ENCODE peak calls at places on chromosomes 2 and 18, in six cellular contexts. B is HCT116, X is fibroblast of lung, Z is SK-N-SH, O is IMR-90, T is K562. E is an unnamed sample. For H3K36me3, the result is how much of the 10 kb centered on the place peaks cover.

GRCh38 chr2:157329524-157329923 is 3.9 kb upstream of the ERMN start:
- DNase-seq in B (no peak), X (no peak), Z (no peak), O (no peak), T (no peak), E (no peak)

GRCh38 chr2:170261566-170261965 is 83.6 kb downstream of the MYO3B start:
- DNase-seq in B (no peak), X (no peak), Z (no peak), O (no peak), T (no peak), E (no peak)

GRCh38 chr18:22167471-22168151 is 1.8 kb upstream of the GATA6 start:
- DNase-seq in B (no peak), X (peak), Z (peak), O (no peak), T (no peak), E (no peak)

GRCh38 chr2:97730245-97730644 is 16.9 kb downstream of the ZAP70 start:
- DNase-seq in B (no peak), X (peak), Z (no peak), O (peak), T (no peak), E (no peak)

GRCh38 chr2:109009920-109010610 is 21.0 kb upstream of the EDAR start:
- DNase-seq in B (no peak), X (peak), Z (no peak), O (peak), T (no peak), E (no peak)

GRCh38 chr2:212052412-212053159 is 486.0 kb downstream of the ERBB4 start:
- DNase-seq in B (no peak), X (peak), Z (no peak), O (peak), T (no peak), E (no peak)

GRCh38 chr2:20562540-20563225 is 88.2 kb downstream of the HS1BP3 start:
- DNase-seq in B (no peak), X (no peak), Z (no peak), O (no peak), T (no peak), E (no peak)

GRCh38 chr18:44514766-44515165 is 165.9 kb upstream of the SETBP1 start:
- DNase-seq in B (no peak), X (no peak), Z (no peak), O (no peak), T (no peak), E (no peak)

GRCh38 chr2:74043345-74044329 is 58.9 kb downstream of the TET3 start:
- DNase-seq in B (no peak), X (no peak), Z (no peak), O (no peak), T (peak), E (no peak)

GRCh38 chr18:24013061-24013460 is 1.5 kb upstream of the TTC39C start:
- DNase-seq in B (no peak), X (no peak), Z (no peak), O (peak), T (no peak), E (no peak)

GRCh38 chr2:714005-714741 is 37.0 kb upstream of the TMEM18 start:
- DNase-seq in B (peak), X (peak), Z (peak), O (peak), T (peak), E (peak)

GRCh38 chr2:21268197-21268870 is 144.6 kb downstream of the TDRD15 start:
- DNase-seq in B (no peak), X (no peak), Z (no peak), O (no peak), T (no peak), E (no peak)

GRCh38 chr2:194556639-194557038 is 1100.4 kb upstream of the SLC39A10 start:
- DNase-seq in B (no peak), X (no peak), Z (no peak), O (no peak), T (no peak), E (no peak)

GRCh38 chr2:181465686-181466375 is 8.6 kb downstream of the ITGA4 start:
- DNase-seq in B (no peak), X (peak), Z (no peak), O (peak), T (no peak), E (no peak)

GRCh38 chr2:238424313-238424700 is 2.4 kb upstream of the ASB1 start:
- DNase-seq in B (no peak), X (peak), Z (no peak), O (peak), T (no peak), E (no peak)

GRCh38 chr2:157194097-157194688 is 63.3 kb upstream of the GALNT5 start:
- DNase-seq in B (peak), X (peak), Z (peak), O (peak), T (peak), E (peak)

GRCh38 chr18:49495074-49495473 is 8.0 kb upstream of the C18orf32 start:
- DNase-seq in B (no peak), X (no peak), Z (no peak), O (no peak), T (no peak), E (no peak)

GRCh38 chr2:221283896-221284295 is 288.2 kb downstream of the EPHA4 start:
- DNase-seq in B (no peak), X (peak), Z (no peak), O (peak), T (no peak), E (no peak)

GRCh38 chr2:180291552-180292421 is 284.7 kb upstream of the CWC22 start:
- DNase-seq in B (peak), X (peak), Z (no peak), O (peak), T (no peak), E (peak)

GRCh38 chr2:119488245-119489182 is 35.8 kb downstream of the SCTR start:
- DNase-seq in B (no peak), X (no peak), Z (no peak), O (no peak), T (no peak), E (no peak)

GRCh38 chr18:7856733-7857132 is 289.6 kb downstream of the PTPRM start:
- DNase-seq in B (peak), X (peak), Z (no peak), O (peak), T (no peak), E (no peak)

GRCh38 chr2:179444056-179444455 is 179.4 kb upstream of the SESTD1 start:
- DNase-seq in B (no peak), X (peak), Z (no peak), O (peak), T (no peak), E (no peak)

GRCh38 chr2:218904176-218904575 is 23.5 kb downstream of the WNT10A start:
- DNase-seq in B (no peak), X (no peak), Z (no peak), O (no peak), T (no peak), E (no peak)

GRCh38 chr2:76455910-76456309 is 745.2 kb upstream of the GCFC2 start:
- DNase-seq in B (no peak), X (no peak), Z (no peak), O (no peak), T (no peak), E (no peak)

GRCh38 chr2:209097168-209097567 is 326.7 kb upstream of the MAP2 start:
- DNase-seq in B (no peak), X (no peak), Z (no peak), O (no peak), T (no peak), E (no peak)

GRCh38 chr2:59322005-59322404 is 1080.9 kb upstream of the FANCL start:
- DNase-seq in B (no peak), X (no peak), Z (no peak), O (no peak), T (no peak), E (no peak)

GRCh38 chr2:136319651-136320050 is 201.7 kb upstream of the CXCR4 start:
- DNase-seq in B (no peak), X (no peak), Z (no peak), O (no peak), T (no peak), E (no peak)

GRCh38 chr18:50622865-50623393 is 63.0 kb downstream of the MAPK4 start:
- DNase-seq in B (no peak), X (no peak), Z (no peak), O (no peak), T (no peak), E (no peak)

GRCh38 chr2:156189584-156189983 is 142.9 kb downstream of the NR4A2 start:
- DNase-seq in B (no peak), X (no peak), Z (no peak), O (no peak), T (no peak), E (no peak)

GRCh38 chr2:84879595-84880394 is 1.1 kb downstream of the TRABD2A start:
- DNase-seq in B (no peak), X (no peak), Z (no peak), O (no peak), T (no peak), E (no peak)

GRCh38 chr2:143906850-143907249 is 613.1 kb downstream of the ZEB2 start:
- DNase-seq in B (no peak), X (no peak), Z (no peak), O (no peak), T (no peak), E (no peak)

GRCh38 chr2:105782123-105782522 is 37.4 kb downstream of the NCK2 start:
- DNase-seq in B (no peak), X (no peak), Z (no peak), O (no peak), T (no peak), E (no peak)

GRCh38 chr18:74252032-74252380 is 39.8 kb downstream of the CYB5A start:
- DNase-seq in B (no peak), X (peak), Z (no peak), O (peak), T (no peak), E (peak)

GRCh38 chr2:162490052-162490717 is 146.3 kb downstream of the GCA start:
- DNase-seq in B (no peak), X (no peak), Z (no peak), O (peak), T (no peak), E (no peak)

GRCh38 chr2:237320801-237321563 is 93.0 kb downstream of the COL6A3 start:
- DNase-seq in B (no peak), X (no peak), Z (no peak), O (no peak), T (no peak), E (no peak)

GRCh38 chr18:31680836-31681568 is 3.4 kb downstream of the B4GALT6 start:
- DNase-seq in B (no peak), X (no peak), Z (no peak), O (no peak), T (peak), E (no peak)
- TF ChIP-seq CTCF in B (no peak), X (no peak), Z (peak), O (peak), T (peak), E (peak)

GRCh38 chr2:30155889-30156658 is 9.3 kb downstream of the YPEL5 start:
- DNase-seq in B (no peak), X (no peak), Z (no peak), O (no peak), T (no peak), E (no peak)
- H3K36me3 ChIP-seq in B (under half), X (under half), Z (half or more), O (under half), T (under half), E (under half)

GRCh38 chr2:101103846-101104245 is 47.3 kb downstream of the TBC1D8 start:
- DNase-seq in B (no peak), X (no peak), Z (no peak), O (no peak), T (no peak), E (no peak)
- H2AFZ ChIP-seq in B (no peak), X (no peak), Z (no peak), O (no peak), T (no peak), E (no peak)

GRCh38 chr2:106886916-106887758 is 1.2 kb upstream of the ST6GAL2 start:
- DNase-seq in B (no peak), X (peak), Z (peak), O (no peak), T (no peak), E (no peak)
- TF ChIP-seq CTCF in B (no peak), X (no peak), Z (no peak), O (no peak), T (no peak), E (no peak)

E was measured in PC-9.